ENCODE peak calls at places on chromosomes 12 and 14, in five cellular contexts. I, Y, M, T and W are unnamed samples.

GRCh38 chr14:52175982-52176502 is 91.5 kb upstream of the PTGDR start:
- DNase-seq in I (no peak), Y (no peak), M (no peak), T (no peak), W (no peak)

GRCh38 chr14:29242755-29243340 is 476.3 kb downstream of the FOXG1 start:
- DNase-seq in I (peak), Y (no peak), M (no peak), T (no peak), W (peak)

GRCh38 chr14:97218713-97219355 is 421.7 kb downstream of the VRK1 start:
- DNase-seq in I (no peak), Y (peak), M (no peak), T (peak), W (no peak)

GRCh38 chr12:6696690-6697583 is 3.7 kb downstream of the PIANP start:
- DNase-seq in I (no peak), Y (no peak), M (no peak), T (no peak), W (no peak)

GRCh38 chr14:96622926-96623325 is 120.7 kb downstream of the PAPOLA start:
- DNase-seq in I (no peak), Y (no peak), M (no peak), T (no peak), W (no peak)

GRCh38 chr14:21807975-21808374 is 134.4 kb upstream of the OR4E1 start:
- DNase-seq in I (no peak), Y (no peak), M (no peak), T (no peak), W (no peak)

GRCh38 chr12:90858261-90858660 is 96.7 kb downstream of the CCER1 start:
- DNase-seq in I (peak), Y (peak), M (no peak), T (peak), W (peak)

GRCh38 chr12:104201238-104202001 is 14.2 kb upstream of the TXNRD1 start:
- DNase-seq in I (peak), Y (peak), M (no peak), T (peak), W (peak)

GRCh38 chr12:111389635-111390034 is 16.1 kb upstream of the SH2B3 start:
- DNase-seq in I (no peak), Y (no peak), M (no peak), T (no peak), W (no peak)

GRCh38 chr12:56487448-56488040 is 417 bp downstream of the GLS2 start:
- DNase-seq in I (no peak), Y (peak), M (peak), T (peak), W (no peak)

GRCh38 chr12:112905451-112906089 is 1.2 kb upstream of the OAS1 start:
- DNase-seq in I (peak), Y (no peak), M (no peak), T (no peak), W (no peak)

GRCh38 chr12:100254876-100255275 is 12.0 kb downstream of the DEPDC4 start:
- DNase-seq in I (no peak), Y (no peak), M (no peak), T (no peak), W (no peak)

GRCh38 chr12:6758511-6758910 is 5.6 kb upstream of the MLF2 start:
- DNase-seq in I (no peak), Y (no peak), M (no peak), T (no peak), W (no peak)

GRCh38 chr14:24481622-24482324 is 26.3 kb downstream of the CMA1 start:
- DNase-seq in I (peak), Y (peak), M (peak), T (peak), W (peak)

GRCh38 chr12:5432011-5432400 is at the start of gene NTF3:
- DNase-seq in I (peak), Y (peak), M (no peak), T (no peak), W (no peak)

GRCh38 chr14:73344304-73344703 is 107.0 kb downstream of the PAPLN start:
- DNase-seq in I (no peak), Y (no peak), M (no peak), T (no peak), W (no peak)

GRCh38 chr12:51590347-51591019 is 550 bp upstream of the SCN8A start:
- DNase-seq in I (peak), Y (peak), M (peak), T (peak), W (peak)

GRCh38 chr14:105436891-105437722 is 17.5 kb downstream of the MTA1 start:
- DNase-seq in I (no peak), Y (no peak), M (peak), T (no peak), W (no peak)

GRCh38 chr14:81323621-81324400 is 76.3 kb downstream of the STON2 start:
- DNase-seq in I (peak), Y (peak), M (peak), T (no peak), W (peak)

GRCh38 chr14:36767603-36768281 is 106.1 kb downstream of the PAX9 start:
- DNase-seq in I (peak), Y (no peak), M (peak), T (no peak), W (peak)